ENCODE peak calls at places on chromosomes 13 and 19, in seven cellular contexts. L, Y, N, Z, E, F and O are unnamed samples.

GRCh38 chr13:19810996-19811881 is 28.5 kb upstream of the PSPC1 start:
- DNase-seq in F (no peak), Y (peak), N (no peak), L (no peak), E (no peak), Z (no peak), O (no peak)

GRCh38 chr13:112444001-112444311 is 67.8 kb downstream of the SPACA7 start:
- DNase-seq in E (peak), F (no peak), L (peak), Z (no peak), N (no peak), Y (peak), O (no peak)

GRCh38 chr13:77584111-77584510 is 48.6 kb downstream of the SCEL start:
- DNase-seq in F (no peak), N (no peak), E (no peak), Y (no peak), L (no peak), Z (no peak), O (no peak)

GRCh38 chr13:97018029-97018819 is 23.9 kb upstream of the OXGR1 start:
- DNase-seq in E (peak), L (peak), F (no peak), N (no peak), Y (peak), Z (peak), O (peak)

GRCh38 chr19:12703056-12703455 is 6.6 kb upstream of the FBXW9 start:
- DNase-seq in Z (peak), N (no peak), E (peak), Y (peak), L (no peak), F (no peak), O (no peak)

GRCh38 chr19:7224205-7224833 is 69.9 kb downstream of the INSR start:
- DNase-seq in Y (no peak), E (no peak), L (peak), F (no peak), Z (no peak), N (no peak), O (no peak)

GRCh38 chr13:48263196-48263595 is 30.2 kb downstream of the ITM2B start:
- DNase-seq in L (no peak), Z (no peak), Y (no peak), E (peak), N (no peak), F (no peak), O (no peak)

GRCh38 chr13:21016487-21016886 is 44.9 kb downstream of the LATS2 start:
- DNase-seq in L (peak), E (no peak), F (no peak), Z (no peak), N (no peak), Y (no peak), O (no peak)

GRCh38 chr19:42528354-42529247 is at the start of gene CEACAM1:
- DNase-seq in N (no peak), Y (no peak), L (peak), Z (peak), E (no peak), F (peak), O (no peak)

GRCh38 chr19:38036707-38037106 is 129.7 kb downstream of the SIPA1L3 start:
- DNase-seq in Z (no peak), L (no peak), N (no peak), E (no peak), F (no peak), Y (no peak), O (no peak)

GRCh38 chr19:50921391-50922315 is 10.5 kb upstream of the KLK4 start:
- DNase-seq in L (no peak), F (no peak), Y (peak), E (no peak), Z (no peak), N (no peak), O (no peak)

GRCh38 chr19:35545855-35546381 is 492 bp downstream of the TMEM147 start:
- DNase-seq in E (no peak), N (no peak), L (peak), Y (peak), Z (peak), F (peak), O (no peak)

GRCh38 chr13:44305845-44306244 is 67.8 kb upstream of the SERP2 start:
- DNase-seq in E (no peak), N (peak), Z (no peak), F (no peak), L (no peak), Y (no peak), O (no peak)

GRCh38 chr13:24228852-24229458 is 68.4 kb downstream of the SPATA13 start:
- DNase-seq in E (peak), L (peak), Y (peak), Z (peak), N (no peak), F (peak), O (no peak)

GRCh38 chr19:39824143-39825092 is 9.5 kb downstream of the DYRK1B start:
- DNase-seq in Y (peak), E (no peak), Z (peak), N (peak), L (peak), F (peak), O (peak)

GRCh38 chr19:33292595-33293254 is 9.6 kb downstream of the CEBPA start:
- DNase-seq in Y (no peak), E (no peak), N (no peak), Z (no peak), F (no peak), L (peak), O (no peak)